ENCODE peak calls at places on chromosomes 5 and 9, in four cellular contexts. H is RWPE1, W is psoas muscle, P is GM13977. R is an unnamed sample.

GRCh38 chr9:34377402-34377741 is 674 bp upstream of the MYORG start:
- DNase-seq in H (peak), W (peak), P (no peak), R (peak)

GRCh38 chr9:114356792-114357191 is 27.1 kb downstream of the ORM2 start:
- DNase-seq in H (no peak), W (no peak), P (no peak), R (no peak)

GRCh38 chr9:132575811-132576210 is 6.6 kb upstream of the BARHL1 start:
- DNase-seq in H (no peak), W (no peak), P (no peak), R (no peak)

GRCh38 chr5:128539038-128539429 is 989 bp upstream of the FBN2 start:
- DNase-seq in H (peak), W (no peak), P (peak), R (peak)

GRCh38 chr9:132351404-132352050 is 3.3 kb downstream of the SETX start:
- DNase-seq in H (no peak), W (no peak), P (no peak), R (no peak)

GRCh38 chr5:149576021-149576420 is 5.3 kb upstream of the ARHGEF37 start:
- DNase-seq in H (no peak), W (no peak), P (no peak), R (no peak)

GRCh38 chr5:174386306-174386705 is 338.1 kb upstream of the MSX2 start:
- DNase-seq in H (no peak), W (no peak), P (no peak), R (no peak)

GRCh38 chr5:1026700-1027621 is 18.4 kb downstream of the NKD2 start:
- DNase-seq in H (no peak), W (peak), P (no peak), R (no peak)

GRCh38 chr5:95759634-95760033 is 28.5 kb downstream of the RHOBTB3 start:
- DNase-seq in H (no peak), W (no peak), P (no peak), R (no peak)

GRCh38 chr5:153658151-153658550 is 167.7 kb downstream of the GRIA1 start:
- DNase-seq in H (no peak), W (no peak), P (no peak), R (no peak)

GRCh38 chr5:9903806-9904205 is 273.7 kb upstream of the TAS2R1 start:
- DNase-seq in H (no peak), W (no peak), P (no peak), R (no peak)

GRCh38 chr5:68339921-68340321 is 124.4 kb downstream of the PIK3R1 start:
- DNase-seq in H (no peak), W (no peak), P (no peak), R (no peak)

GRCh38 chr9:27817747-27818146 is 244.5 kb upstream of the C9orf72 start:
- DNase-seq in H (no peak), W (no peak), P (no peak), R (no peak)

GRCh38 chr5:153718713-153719112 is 228.2 kb downstream of the GRIA1 start:
- DNase-seq in H (peak), W (no peak), P (no peak), R (no peak)

GRCh38 chr5:76457685-76458491 is 54.8 kb downstream of the IQGAP2 start:
- DNase-seq in H (no peak), W (no peak), P (no peak), R (no peak)

GRCh38 chr9:133960568-133961129 is 31.5 kb downstream of the VAV2 start:
- DNase-seq in H (peak), W (peak), P (no peak), R (no peak)

GRCh38 chr5:142164315-142164714 is 55.7 kb downstream of the NDFIP1 start:
- DNase-seq in H (no peak), W (no peak), P (no peak), R (no peak)
- TF ChIP-seq CTCF in H (no peak), W (no peak), P (no peak), R (no peak)

DNA sequence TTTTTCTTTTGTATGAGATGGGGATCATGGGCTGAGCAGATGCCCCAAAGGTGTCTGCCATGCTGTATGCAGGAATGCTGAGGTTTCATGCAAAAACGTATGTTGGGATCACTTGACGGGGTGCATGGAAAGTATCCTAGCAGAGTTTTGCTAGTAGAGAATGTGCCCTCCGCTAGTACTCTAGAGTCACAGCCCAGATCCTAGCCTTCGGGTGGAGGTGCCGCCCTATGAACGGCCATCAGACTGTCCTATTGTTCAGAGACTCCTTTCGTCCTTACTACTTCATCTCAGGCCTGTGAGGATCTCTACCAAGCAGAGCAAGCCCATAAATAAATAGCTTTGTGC is 69.6 kb upstream of the SPATA31E1 start:
- DNase-seq in H (no peak), W (no peak), P (no peak), R (no peak)
- TF ChIP-seq CTCF in H (peak), W (no peak), P (no peak), R (no peak)

DNA sequence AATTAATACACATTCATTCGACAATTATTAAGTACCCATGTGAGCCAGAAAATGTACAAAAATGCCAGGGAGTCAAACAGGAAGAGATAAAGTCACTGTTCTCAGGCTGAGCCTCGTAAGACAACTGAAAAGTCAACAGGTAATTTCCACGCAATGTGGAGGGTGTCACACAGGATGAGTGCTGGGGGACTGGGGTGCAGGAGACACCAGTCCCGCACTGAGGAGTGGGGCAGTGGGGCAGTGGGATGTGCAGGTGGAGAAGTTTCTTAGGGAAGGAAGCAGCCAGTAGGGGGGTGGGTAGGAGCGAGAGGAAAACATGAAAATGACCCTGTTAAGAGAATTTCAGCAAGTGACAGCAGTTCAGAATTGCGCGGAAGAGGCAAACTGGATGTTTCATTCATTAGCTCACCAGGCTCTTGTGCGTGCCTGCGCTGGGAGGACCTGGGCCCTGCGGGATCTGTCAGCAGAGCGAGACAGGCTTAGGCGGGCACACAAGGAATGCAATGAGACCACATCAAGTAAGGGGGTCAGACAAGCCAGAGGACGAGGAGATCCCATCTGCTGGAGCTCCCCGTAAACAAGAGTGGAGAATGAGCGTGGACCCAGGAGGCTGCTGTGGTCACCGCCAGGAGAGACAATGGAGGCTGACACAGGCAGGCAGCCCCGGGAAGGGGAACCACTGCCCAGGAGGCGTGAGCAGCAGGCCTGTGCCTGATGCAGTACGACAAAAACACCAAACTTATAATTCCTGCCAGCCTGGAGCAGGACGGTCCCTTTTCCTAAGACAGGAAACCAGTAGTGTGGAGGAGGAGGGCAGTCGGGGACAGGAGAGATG is 21.0 kb downstream of the CAMSAP1 start:
- DNase-seq in H (peak), W (no peak), P (no peak), R (no peak)
- TF ChIP-seq CTCF in H (no peak), W (no peak), P (no peak), R (no peak)

GRCh38 chr5:81303563-81303962 is 2.2 kb downstream of the ZCCHC9 start:
- DNase-seq in H (peak), W (no peak), P (no peak), R (no peak)
- TF ChIP-seq CTCF in H (no peak), W (no peak), P (no peak), R (no peak)

GRCh38 chr9:96484521-96484931 is 34.6 kb downstream of the HABP4 start:
- DNase-seq in H (no peak), W (no peak), P (peak), R (no peak)

GRCh38 chr9:96485280-96485679 is 35.3 kb downstream of the HABP4 start:
- DNase-seq in H (no peak), W (no peak), P (no peak), R (no peak)

GRCh38 chr9:96487030-96487396 is 37.0 kb downstream of the HABP4 start:
- DNase-seq in H (no peak), W (no peak), P (no peak), R (no peak)

GRCh38 chr9:96487949-96488348 is 38.0 kb downstream of the HABP4 start:
- DNase-seq in H (no peak), W (peak), P (no peak), R (no peak)

DNA sequence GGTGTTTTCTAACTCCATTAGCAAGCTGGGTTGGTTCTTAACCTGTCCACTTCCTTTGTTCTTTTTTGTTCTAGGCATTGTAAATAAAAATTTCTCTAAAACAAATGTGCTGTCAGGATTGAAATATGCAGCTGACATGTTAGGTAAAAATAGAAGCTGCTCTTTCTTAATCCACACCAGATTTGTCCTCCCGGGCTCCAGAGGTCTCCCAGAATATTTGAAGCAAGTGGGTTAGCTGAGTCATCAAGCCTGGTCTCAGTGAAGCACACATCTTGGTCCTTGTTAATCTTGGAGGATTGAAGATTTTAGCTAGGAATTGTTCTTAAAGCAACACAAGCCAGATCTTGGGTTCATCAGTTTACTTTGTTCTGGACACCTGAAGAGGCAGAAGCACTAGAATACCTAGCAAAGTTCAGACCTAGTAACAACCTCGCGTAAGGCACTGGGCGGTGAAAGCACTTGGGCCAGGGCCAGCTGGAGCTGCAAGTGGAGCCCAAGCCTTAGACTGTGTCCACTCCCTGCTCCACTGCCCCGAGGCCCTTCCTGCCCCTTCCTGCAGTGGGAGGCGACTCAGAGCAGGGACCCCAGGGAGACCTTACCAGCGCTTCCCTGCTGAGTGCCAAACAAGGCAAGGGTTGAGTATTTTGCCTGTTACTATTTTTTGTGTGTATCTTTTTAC is 36.5 kb downstream of the HABP4 start:
- DNase-seq in H (no peak), W (peak), P (no peak), R (no peak)
- TF ChIP-seq CTCF in H (no peak), W (no peak), P (no peak), R (no peak)

R was measured in progenitor cell of endocrine pancreas.